ENCODE peak calls at places on chromosomes 1 and 21, in nine cellular contexts. X, T, I, P, V, O, W, J and E are unnamed samples.

GRCh38 chr1:176843352-176844297 is 320.9 kb downstream of the ASTN1 start:
- DNase-seq in X (no peak), T (no peak), W (no peak), P (peak; percentile 60), V (peak; percentile 31), J (peak; percentile 49), O (no peak), I (no peak), E (no peak)

GRCh38 chr1:66022904-66023620 is 230.4 kb downstream of the PDE4B start:
- DNase-seq in I (no peak), O (no peak), T (no peak), P (peak; percentile 17), V (no peak), X (no peak), J (peak; percentile 14), W (no peak), E (no peak)

GRCh38 chr1:54167422-54168139 is 14.8 kb upstream of the CDCP2 start:
- DNase-seq in V (no peak), W (no peak), O (peak; percentile 37), X (no peak), P (peak; percentile 20), I (no peak), J (no peak), T (no peak), E (no peak)

GRCh38 chr1:32724678-32725594 is 22.4 kb upstream of the SYNC start:
- DNase-seq in V (no peak), O (no peak), T (peak; percentile 41), P (peak; percentile 79), J (peak; percentile 89), I (no peak), X (no peak), W (no peak), E (no peak)

GRCh38 chr21:16551101-16551695 is 821.4 kb downstream of the USP25 start:
- DNase-seq in V (no peak), J (no peak), X (no peak), P (no peak), W (no peak), T (no peak), I (no peak), O (no peak), E (no peak)

GRCh38 chr1:76075877-76076276 is 1.3 kb downstream of the ST6GALNAC3 start:
- DNase-seq in I (peak; percentile 13), P (no peak), V (no peak), O (no peak), X (no peak), W (no peak), J (peak; percentile 68), T (no peak), E (no peak)

GRCh38 chr1:40059292-40059959 is 18.9 kb downstream of the CAP1 start:
- DNase-seq in P (peak; percentile 68), W (no peak), J (peak; percentile 81), O (no peak), X (no peak), T (no peak), I (no peak), V (no peak), E (no peak)

GRCh38 chr1:111648826-111649225 is 29.2 kb downstream of the RAP1A start:
- DNase-seq in P (no peak), I (no peak), W (no peak), T (no peak), O (no peak), X (no peak), V (no peak), J (peak; percentile 20), E (no peak)

GRCh38 chr1:25697426-25698220 is 81.0 kb downstream of the MAN1C1 start:
- DNase-seq in J (no peak), V (no peak), T (peak; percentile 38), X (no peak), I (peak; percentile 4), P (no peak), W (no peak), O (no peak), E (peak; percentile 6)